ENCODE peak calls at places on chromosomes 4 and X, in seven cellular contexts. U is stimulated activated CD8-positive, alpha-beta memory T cell treated with anti-CD3 and anti-CD28 coated beads, Interleukin-7, amount 100 ng/mL, for 1 hour; K is activated CD4-positive, alpha-beta T cell treated with anti-CD3 and anti-CD28 coated beads, Interleukin-2, amount 50 U/mL, for 1 hour; A is Karpas-422; W is foreskin fibroblast; S is activated CD4-positive, alpha-beta memory T cell treated with anti-CD3 and anti-CD28 coated beads, Interleukin-2, amount 10 ng/mL, durations not matched to agents 7 days and 5 days; N is PC-9. I is an unnamed sample.

GRCh38 chr4:170741856-170742255 is 652.1 kb upstream of the AADAT start:
- DNase-seq in U (no peak), K (no peak), A (no peak), W (no peak), S (no peak), N (no peak), I (no peak)

GRCh38 chr4:25870081-25870480 is 7.3 kb upstream of the SEL1L3 start:
- DNase-seq in U (no peak), K (no peak), A (no peak), W (no peak), S (no peak), N (no peak), I (no peak)

GRCh38 chr4:172543249-172543648 is 625.4 kb upstream of the GALNT7 start:
- DNase-seq in U (no peak), K (no peak), A (no peak), W (no peak), S (no peak), N (no peak), I (no peak)

GRCh38 chrX:101117701-101118100 is 19.7 kb downstream of the CENPI start:
- DNase-seq in U (no peak), K (no peak), A (no peak), W (peak), S (no peak), N (no peak), I (no peak)

GRCh38 chrX:29851971-29852605 is 363.3 kb upstream of the MAGEB2 start:
- DNase-seq in U (no peak), K (no peak), A (no peak), W (no peak), S (no peak), N (no peak), I (no peak)

GRCh38 chr4:87451537-87451936 is 29.2 kb downstream of the NUDT9 start:
- DNase-seq in U (no peak), K (no peak), A (no peak), W (no peak), S (no peak), N (no peak), I (no peak)

GRCh38 chr4:40321671-40322131 is 13.4 kb upstream of the CHRNA9 start:
- DNase-seq in U (no peak), K (no peak), A (no peak), W (peak), S (no peak), N (no peak), I (no peak)

GRCh38 chr4:845233-845835 is 19.4 kb upstream of the CPLX1 start:
- DNase-seq in U (no peak), K (no peak), A (no peak), W (peak), S (no peak), N (no peak), I (peak)

GRCh38 chr4:57424231-57424897 is 314.2 kb upstream of the IGFBP7 start:
- DNase-seq in U (no peak), K (no peak), A (no peak), W (no peak), S (no peak), N (peak), I (no peak)

GRCh38 chrX:84064164-84064563 is 123.8 kb downstream of the RPS6KA6 start:
- DNase-seq in U (no peak), K (no peak), A (no peak), W (peak), S (no peak), N (no peak), I (peak)

GRCh38 chr4:16544251-16544721 is 318.0 kb upstream of the TAPT1 start:
- DNase-seq in U (no peak), K (no peak), A (no peak), W (no peak), S (no peak), N (no peak), I (peak)

GRCh38 chrX:72126539-72127140 is 5.1 kb downstream of the RTL5 start:
- DNase-seq in U (peak), K (peak), A (peak), W (peak), S (peak), N (peak), I (peak)

GRCh38 chr4:184041156-184041555 is 136.0 kb downstream of the STOX2 start:
- DNase-seq in U (no peak), K (no peak), A (no peak), W (no peak), S (no peak), N (no peak), I (no peak)